ENCODE peak calls at places on chromosomes 2 and 18, in five cellular contexts. One of them, this sample, is unnamed.

GRCh38 chr18:1036926-1037325 is 132.3 kb downstream of the ADCYAP1 start:
- DNase-seq in hepatocyte: no peak
- DNase-seq in fibroblast of pulmonary artery: no peak
- DNase-seq in bronchial epithelial cell: no peak
- DNase-seq in OCI-LY7: no peak
- DNase-seq in this sample: no peak

GRCh38 chr2:217367464-217367863 is 507.6 kb upstream of the TNP1 start:
- DNase-seq in hepatocyte: no peak
- DNase-seq in OCI-LY7: no peak
- DNase-seq in bronchial epithelial cell: peak; percentile 20
- DNase-seq in fibroblast of pulmonary artery: no peak
- DNase-seq in this sample: peak; percentile 51

GRCh38 chr2:134771313-134771801 is 52.6 kb upstream of the TMEM163 start:
- DNase-seq in bronchial epithelial cell: peak; percentile 43
- DNase-seq in OCI-LY7: no peak
- DNase-seq in fibroblast of pulmonary artery: peak; percentile 5
- DNase-seq in hepatocyte: no peak
- DNase-seq in this sample: no peak

GRCh38 chr18:28176933-28177827 is at the start of gene CDH2:
- DNase-seq in bronchial epithelial cell: peak; percentile 10
- DNase-seq in hepatocyte: peak; percentile 88
- DNase-seq in OCI-LY7: no peak
- DNase-seq in fibroblast of pulmonary artery: peak; percentile 92
- DNase-seq in this sample: peak; percentile 55

GRCh38 chr2:23330214-23330613 is 54.8 kb upstream of the KLHL29 start:
- DNase-seq in fibroblast of pulmonary artery: peak; percentile 11
- DNase-seq in hepatocyte: peak; percentile 23
- DNase-seq in bronchial epithelial cell: peak; percentile 26
- DNase-seq in OCI-LY7: no peak
- DNase-seq in this sample: peak; percentile 28

GRCh38 chr18:3119401-3120323 is 100.1 kb downstream of the MYOM1 start:
- DNase-seq in hepatocyte: no peak
- DNase-seq in fibroblast of pulmonary artery: no peak
- DNase-seq in bronchial epithelial cell: peak; percentile 83
- DNase-seq in OCI-LY7: no peak
- DNase-seq in this sample: peak; percentile 85

GRCh38 chr2:158529379-158530110 is 72.8 kb downstream of the PKP4 start:
- DNase-seq in OCI-LY7: no peak
- DNase-seq in fibroblast of pulmonary artery: peak; percentile 53
- DNase-seq in hepatocyte: no peak
- DNase-seq in bronchial epithelial cell: peak; percentile 39
- DNase-seq in this sample: peak; percentile 32

GRCh38 chr2:19349911-19350677 is 8.3 kb downstream of the OSR1 start:
- DNase-seq in fibroblast of pulmonary artery: peak; percentile 45
- DNase-seq in OCI-LY7: peak; percentile 8
- DNase-seq in bronchial epithelial cell: no peak
- DNase-seq in hepatocyte: peak; percentile 69
- DNase-seq in this sample: no peak

GRCh38 chr2:60819936-60820335 is 61.4 kb upstream of the REL start:
- DNase-seq in OCI-LY7: no peak
- DNase-seq in fibroblast of pulmonary artery: no peak
- DNase-seq in bronchial epithelial cell: no peak
- DNase-seq in hepatocyte: no peak
- DNase-seq in this sample: no peak

GRCh38 chr2:43171789-43172188 is 54.6 kb downstream of the ZFP36L2 start:
- DNase-seq in OCI-LY7: no peak
- DNase-seq in bronchial epithelial cell: no peak
- DNase-seq in hepatocyte: peak; percentile 64
- DNase-seq in fibroblast of pulmonary artery: peak; percentile 66
- DNase-seq in this sample: no peak

GRCh38 chr18:49814147-49814499 is 790 bp upstream of the ACAA2 start:
- DNase-seq in OCI-LY7: no peak
- DNase-seq in fibroblast of pulmonary artery: peak; percentile 65
- DNase-seq in bronchial epithelial cell: peak; percentile 64
- DNase-seq in hepatocyte: peak; percentile 81
- DNase-seq in this sample: peak; percentile 77

GRCh38 chr2:37493425-37493824 is 149.0 kb downstream of the QPCT start:
- DNase-seq in fibroblast of pulmonary artery: no peak
- DNase-seq in hepatocyte: no peak
- DNase-seq in bronchial epithelial cell: no peak
- DNase-seq in OCI-LY7: no peak
- DNase-seq in this sample: no peak

GRCh38 chr2:75844651-75845050 is 133.9 kb upstream of the GCFC2 start:
- DNase-seq in OCI-LY7: no peak
- DNase-seq in hepatocyte: no peak
- DNase-seq in bronchial epithelial cell: peak; percentile 49
- DNase-seq in fibroblast of pulmonary artery: peak; percentile 43
- DNase-seq in this sample: peak; percentile 5

GRCh38 chr2:121386707-121387106 is 101.7 kb upstream of the TFCP2L1 start:
- DNase-seq in fibroblast of pulmonary artery: peak; percentile 55
- DNase-seq in bronchial epithelial cell: peak; percentile 51
- DNase-seq in OCI-LY7: no peak
- DNase-seq in hepatocyte: no peak
- DNase-seq in this sample: peak; percentile 46

GRCh38 chr2:181258761-181259160 is 198.4 kb upstream of the ITGA4 start:
- DNase-seq in bronchial epithelial cell: peak; percentile 31
- DNase-seq in OCI-LY7: no peak
- DNase-seq in fibroblast of pulmonary artery: peak; percentile 73
- DNase-seq in hepatocyte: peak; percentile 16
- DNase-seq in this sample: peak; percentile 60

GRCh38 chr2:144117079-144117478 is 402.8 kb downstream of the ZEB2 start:
- DNase-seq in fibroblast of pulmonary artery: no peak
- DNase-seq in hepatocyte: no peak
- DNase-seq in OCI-LY7: no peak
- DNase-seq in bronchial epithelial cell: no peak
- DNase-seq in this sample: no peak

GRCh38 chr2:20231159-20231558 is 6.2 kb upstream of the SDC1 start:
- DNase-seq in fibroblast of pulmonary artery: no peak
- DNase-seq in hepatocyte: no peak
- DNase-seq in OCI-LY7: no peak
- DNase-seq in bronchial epithelial cell: no peak
- DNase-seq in this sample: no peak

GRCh38 chr2:15826273-15826717 is 114.1 kb upstream of the MYCN start:
- DNase-seq in bronchial epithelial cell: peak; percentile 11
- DNase-seq in hepatocyte: peak; percentile 41
- DNase-seq in OCI-LY7: no peak
- DNase-seq in fibroblast of pulmonary artery: no peak
- DNase-seq in this sample: no peak

GRCh38 chr18:33269223-33269622 is 171.3 kb downstream of the CCDC178 start:
- DNase-seq in bronchial epithelial cell: no peak
- DNase-seq in hepatocyte: no peak
- DNase-seq in fibroblast of pulmonary artery: no peak
- DNase-seq in OCI-LY7: no peak
- DNase-seq in this sample: no peak

GRCh38 chr2:223020971-223021675 is 30.9 kb upstream of the KCNE4 start:
- DNase-seq in hepatocyte: no peak
- DNase-seq in bronchial epithelial cell: no peak
- DNase-seq in OCI-LY7: no peak
- DNase-seq in fibroblast of pulmonary artery: no peak
- DNase-seq in this sample: no peak

GRCh38 chr2:223032187-223033142 is 19.5 kb upstream of the KCNE4 start:
- DNase-seq in hepatocyte: no peak
- DNase-seq in fibroblast of pulmonary artery: no peak
- DNase-seq in bronchial epithelial cell: peak; percentile 38
- DNase-seq in OCI-LY7: no peak
- DNase-seq in this sample: no peak

GRCh38 chr2:223027442-223027841 is 24.5 kb upstream of the KCNE4 start:
- DNase-seq in hepatocyte: peak; percentile 16
- DNase-seq in bronchial epithelial cell: peak; percentile 85
- DNase-seq in OCI-LY7: no peak
- DNase-seq in fibroblast of pulmonary artery: peak; percentile 69
- DNase-seq in this sample: peak; percentile 81

GRCh38 chr2:223026357-223027110 is 25.5 kb upstream of the KCNE4 start:
- DNase-seq in hepatocyte: no peak
- DNase-seq in fibroblast of pulmonary artery: peak; percentile 35
- DNase-seq in bronchial epithelial cell: peak; percentile 31
- DNase-seq in OCI-LY7: no peak
- DNase-seq in this sample: no peak
- TF ChIP-seq CTCF in hepatocyte: no peak
- TF ChIP-seq CTCF in fibroblast of pulmonary artery: no peak
- TF ChIP-seq CTCF in bronchial epithelial cell: no peak
- TF ChIP-seq CTCF in OCI-LY7: no peak
- TF ChIP-seq CTCF in this sample: no peak

GRCh38 chr2:10340593-10340975 is 37.9 kb downstream of the HPCAL1 start:
- DNase-seq in OCI-LY7: no peak
- DNase-seq in hepatocyte: no peak
- DNase-seq in bronchial epithelial cell: no peak
- DNase-seq in fibroblast of pulmonary artery: no peak
- DNase-seq in this sample: no peak
- TF ChIP-seq CTCF in OCI-LY7: no peak
- TF ChIP-seq CTCF in hepatocyte: no peak
- TF ChIP-seq CTCF in bronchial epithelial cell: no peak
- TF ChIP-seq CTCF in fibroblast of pulmonary artery: no peak
- TF ChIP-seq CTCF in this sample: no peak

DNA sequence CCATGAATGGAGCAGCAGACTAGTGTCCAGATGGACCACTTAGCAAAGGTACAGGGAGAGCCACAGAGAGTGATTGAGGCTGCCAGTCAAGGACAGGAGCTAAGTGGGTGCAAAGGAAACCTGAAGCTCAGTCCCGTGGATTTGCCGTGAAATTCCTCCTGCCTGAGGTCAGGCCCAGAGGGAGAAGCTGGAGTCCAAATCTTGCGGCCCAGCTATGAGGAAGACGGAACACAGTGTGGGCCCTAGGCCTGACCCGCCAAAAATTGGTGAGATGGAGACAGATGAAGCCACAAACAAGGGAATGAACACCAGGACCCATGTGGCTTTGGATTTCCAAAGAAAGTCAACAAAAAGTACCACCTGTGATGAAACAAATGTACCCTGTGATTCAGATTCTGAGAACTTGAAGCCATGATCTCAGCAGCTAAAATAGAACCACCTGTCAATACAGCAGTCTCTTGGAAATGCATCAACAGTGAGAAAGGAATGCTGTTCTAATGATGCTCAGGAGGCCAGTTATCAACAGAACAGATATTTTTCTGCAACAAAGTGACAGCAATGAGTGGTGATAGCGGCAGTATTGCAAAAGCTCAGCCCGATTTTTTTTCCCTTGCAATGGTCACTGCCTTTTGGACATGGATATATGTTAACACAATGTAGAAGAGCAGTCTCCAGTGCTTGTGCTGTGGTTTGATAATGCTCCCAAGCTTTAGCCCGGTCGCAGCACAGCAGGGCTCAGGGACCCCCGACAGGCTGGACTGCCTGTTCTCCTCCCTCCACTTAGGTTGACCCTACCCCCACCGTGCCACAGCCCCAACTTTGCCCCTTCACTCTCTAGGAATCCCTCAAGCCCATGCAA is 10.7 kb downstream of the COL6A3 start:
- DNase-seq in hepatocyte: no peak
- DNase-seq in OCI-LY7: no peak
- DNase-seq in fibroblast of pulmonary artery: peak; percentile 72
- DNase-seq in bronchial epithelial cell: no peak
- DNase-seq in this sample: no peak
- TF ChIP-seq CTCF in hepatocyte: no peak
- TF ChIP-seq CTCF in OCI-LY7: no peak
- TF ChIP-seq CTCF in fibroblast of pulmonary artery: no peak
- TF ChIP-seq CTCF in bronchial epithelial cell: no peak
- TF ChIP-seq CTCF in this sample: no peak

GRCh38 chr2:219996366-219996765 is 368.9 kb downstream of the SLC4A3 start:
- DNase-seq in bronchial epithelial cell: no peak
- DNase-seq in OCI-LY7: no peak
- DNase-seq in hepatocyte: no peak
- DNase-seq in fibroblast of pulmonary artery: no peak
- DNase-seq in this sample: no peak

GRCh38 chr2:219998714-219999227 is 371.3 kb downstream of the SLC4A3 start:
- DNase-seq in hepatocyte: no peak
- DNase-seq in OCI-LY7: no peak
- DNase-seq in fibroblast of pulmonary artery: no peak
- DNase-seq in bronchial epithelial cell: no peak
- DNase-seq in this sample: no peak

GRCh38 chr2:219997341-219997851 is 370.0 kb downstream of the SLC4A3 start:
- DNase-seq in fibroblast of pulmonary artery: peak; percentile 59
- DNase-seq in OCI-LY7: peak; percentile 4
- DNase-seq in hepatocyte: peak; percentile 29
- DNase-seq in bronchial epithelial cell: peak; percentile 16
- DNase-seq in this sample: peak; percentile 61

GRCh38 chr2:220000080-220000479 is 372.6 kb downstream of the SLC4A3 start:
- DNase-seq in hepatocyte: no peak
- DNase-seq in OCI-LY7: no peak
- DNase-seq in fibroblast of pulmonary artery: peak; percentile 14
- DNase-seq in bronchial epithelial cell: no peak
- DNase-seq in this sample: no peak

DNA sequence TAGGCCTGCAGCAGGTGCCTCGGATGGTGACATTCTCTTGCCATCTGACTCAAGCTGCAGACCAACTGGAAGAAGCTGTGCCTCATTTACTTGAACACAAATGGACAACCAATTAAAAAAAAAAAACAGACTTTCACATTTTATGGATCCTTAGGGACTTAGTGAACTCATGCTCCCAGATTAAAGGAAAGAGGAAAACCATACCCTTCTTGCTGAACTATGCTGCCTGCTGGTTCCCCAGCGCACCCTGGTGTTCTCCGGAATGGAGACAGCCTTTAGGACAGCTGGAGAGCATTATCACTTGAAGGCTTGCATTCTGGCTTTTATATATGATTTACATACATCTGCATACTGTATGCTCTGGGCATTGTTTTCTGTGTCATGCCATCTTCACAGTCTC is 370.7 kb downstream of the SLC4A3 start:
- DNase-seq in bronchial epithelial cell: no peak
- DNase-seq in hepatocyte: no peak
- DNase-seq in fibroblast of pulmonary artery: no peak
- DNase-seq in OCI-LY7: no peak
- DNase-seq in this sample: no peak
- TF ChIP-seq CTCF in bronchial epithelial cell: no peak
- TF ChIP-seq CTCF in hepatocyte: no peak
- TF ChIP-seq CTCF in fibroblast of pulmonary artery: no peak
- TF ChIP-seq CTCF in OCI-LY7: no peak
- TF ChIP-seq CTCF in this sample: peak; percentile 9

GRCh38 chr2:196598846-196599245 is 40.7 kb upstream of the CCDC150 start:
- DNase-seq in bronchial epithelial cell: no peak
- DNase-seq in fibroblast of pulmonary artery: no peak
- DNase-seq in OCI-LY7: no peak
- DNase-seq in hepatocyte: no peak
- DNase-seq in this sample: no peak

GRCh38 chr2:196598412-196598811 is 41.1 kb upstream of the CCDC150 start:
- DNase-seq in hepatocyte: no peak
- DNase-seq in fibroblast of pulmonary artery: no peak
- DNase-seq in bronchial epithelial cell: no peak
- DNase-seq in OCI-LY7: no peak
- DNase-seq in this sample: no peak

GRCh38 chr2:196597531-196597930 is 42.0 kb upstream of the CCDC150 start:
- DNase-seq in fibroblast of pulmonary artery: no peak
- DNase-seq in bronchial epithelial cell: no peak
- DNase-seq in hepatocyte: no peak
- DNase-seq in OCI-LY7: no peak
- DNase-seq in this sample: no peak

GRCh38 chr2:196606516-196606915 is 33.0 kb upstream of the CCDC150 start:
- DNase-seq in bronchial epithelial cell: peak; percentile 24
- DNase-seq in hepatocyte: no peak
- DNase-seq in OCI-LY7: no peak
- DNase-seq in fibroblast of pulmonary artery: peak; percentile 60
- DNase-seq in this sample: no peak

GRCh38 chr2:196601430-196602306 is 37.8 kb upstream of the CCDC150 start:
- DNase-seq in bronchial epithelial cell: peak; percentile 66
- DNase-seq in hepatocyte: peak; percentile 44
- DNase-seq in OCI-LY7: no peak
- DNase-seq in fibroblast of pulmonary artery: peak; percentile 85
- DNase-seq in this sample: peak; percentile 84
- TF ChIP-seq CTCF in bronchial epithelial cell: no peak
- TF ChIP-seq CTCF in hepatocyte: no peak
- TF ChIP-seq CTCF in OCI-LY7: no peak
- TF ChIP-seq CTCF in fibroblast of pulmonary artery: no peak
- TF ChIP-seq CTCF in this sample: no peak